ENCODE peak calls at places on chromosomes 4 and X, in ten cellular contexts. One of them, this sample, is unnamed.

GRCh38 chr4:91111556-91111955 is 984.4 kb downstream of the CCSER1 start:
- DNase-seq in body of pancreas: no peak
- DNase-seq in T-helper 2 cell: no peak
- DNase-seq in stimulated activated CD4-positive, alpha-beta T cell treated with anti-CD3 and anti-CD28 coated beads, TNF-alpha, amount 100 ng/mL, for 48 hours: no peak
- DNase-seq in right lobe of liver: no peak
- DNase-seq in cardiac muscle cell: no peak
- DNase-seq in GM12865: no peak
- DNase-seq in A172: no peak
- DNase-seq in iPS DF 19.7: no peak
- DNase-seq in amygdala: no peak
- DNase-seq in this sample: no peak

GRCh38 chrX:42075032-42075431 is 151.7 kb upstream of the CASK start:
- DNase-seq in T-helper 2 cell: no peak
- DNase-seq in iPS DF 19.7: no peak
- DNase-seq in stimulated activated CD4-positive, alpha-beta T cell treated with anti-CD3 and anti-CD28 coated beads, TNF-alpha, amount 100 ng/mL, for 48 hours: no peak
- DNase-seq in right lobe of liver: no peak
- DNase-seq in A172: no peak
- DNase-seq in cardiac muscle cell: no peak
- DNase-seq in amygdala: no peak
- DNase-seq in body of pancreas: no peak
- DNase-seq in GM12865: no peak
- DNase-seq in this sample: no peak

GRCh38 chr4:4356106-4357041 is 30.5 kb upstream of the NSG1 start:
- DNase-seq in right lobe of liver: no peak
- DNase-seq in cardiac muscle cell: peak; percentile 92
- DNase-seq in body of pancreas: no peak
- DNase-seq in amygdala: no peak
- DNase-seq in stimulated activated CD4-positive, alpha-beta T cell treated with anti-CD3 and anti-CD28 coated beads, TNF-alpha, amount 100 ng/mL, for 48 hours: no peak
- DNase-seq in iPS DF 19.7: no peak
- DNase-seq in T-helper 2 cell: no peak
- DNase-seq in GM12865: no peak
- DNase-seq in A172: no peak
- DNase-seq in this sample: no peak

GRCh38 chr4:25890653-25891485 is 23.2 kb upstream of the SMIM20 start:
- DNase-seq in T-helper 2 cell: no peak
- DNase-seq in iPS DF 19.7: no peak
- DNase-seq in amygdala: no peak
- DNase-seq in stimulated activated CD4-positive, alpha-beta T cell treated with anti-CD3 and anti-CD28 coated beads, TNF-alpha, amount 100 ng/mL, for 48 hours: no peak
- DNase-seq in cardiac muscle cell: no peak
- DNase-seq in body of pancreas: no peak
- DNase-seq in A172: no peak
- DNase-seq in right lobe of liver: no peak
- DNase-seq in GM12865: no peak
- DNase-seq in this sample: no peak

GRCh38 chrX:10901290-10901633 is 209.9 kb upstream of the HCCS start:
- DNase-seq in amygdala: no peak
- DNase-seq in stimulated activated CD4-positive, alpha-beta T cell treated with anti-CD3 and anti-CD28 coated beads, TNF-alpha, amount 100 ng/mL, for 48 hours: no peak
- DNase-seq in iPS DF 19.7: no peak
- DNase-seq in cardiac muscle cell: no peak
- DNase-seq in T-helper 2 cell: no peak
- DNase-seq in A172: no peak
- DNase-seq in GM12865: no peak
- DNase-seq in right lobe of liver: no peak
- DNase-seq in body of pancreas: no peak
- DNase-seq in this sample: no peak

GRCh38 chr4:63742882-63743281 is 666.4 kb downstream of the TECRL start:
- DNase-seq in T-helper 2 cell: no peak
- DNase-seq in amygdala: no peak
- DNase-seq in A172: no peak
- DNase-seq in iPS DF 19.7: no peak
- DNase-seq in stimulated activated CD4-positive, alpha-beta T cell treated with anti-CD3 and anti-CD28 coated beads, TNF-alpha, amount 100 ng/mL, for 48 hours: no peak
- DNase-seq in GM12865: no peak
- DNase-seq in right lobe of liver: no peak
- DNase-seq in cardiac muscle cell: no peak
- DNase-seq in body of pancreas: no peak
- DNase-seq in this sample: no peak

GRCh38 chrX:129651756-129652564 is 2.8 kb downstream of the APLN start:
- DNase-seq in T-helper 2 cell: no peak
- DNase-seq in iPS DF 19.7: no peak
- DNase-seq in cardiac muscle cell: no peak
- DNase-seq in body of pancreas: no peak
- DNase-seq in A172: no peak
- DNase-seq in amygdala: no peak
- DNase-seq in GM12865: no peak
- DNase-seq in stimulated activated CD4-positive, alpha-beta T cell treated with anti-CD3 and anti-CD28 coated beads, TNF-alpha, amount 100 ng/mL, for 48 hours: no peak
- DNase-seq in right lobe of liver: peak; percentile 42
- DNase-seq in this sample: no peak

GRCh38 chr4:11429646-11430045 is 952 bp upstream of the HS3ST1 start:
- DNase-seq in amygdala: no peak
- DNase-seq in body of pancreas: no peak
- DNase-seq in A172: no peak
- DNase-seq in GM12865: no peak
- DNase-seq in right lobe of liver: no peak
- DNase-seq in stimulated activated CD4-positive, alpha-beta T cell treated with anti-CD3 and anti-CD28 coated beads, TNF-alpha, amount 100 ng/mL, for 48 hours: no peak
- DNase-seq in cardiac muscle cell: no peak
- DNase-seq in iPS DF 19.7: no peak
- DNase-seq in T-helper 2 cell: no peak
- DNase-seq in this sample: no peak

GRCh38 chr4:149465941-149466340 is 349.7 kb downstream of the IQCM start:
- DNase-seq in body of pancreas: no peak
- DNase-seq in GM12865: no peak
- DNase-seq in iPS DF 19.7: no peak
- DNase-seq in A172: peak; percentile 9
- DNase-seq in amygdala: no peak
- DNase-seq in T-helper 2 cell: no peak
- DNase-seq in stimulated activated CD4-positive, alpha-beta T cell treated with anti-CD3 and anti-CD28 coated beads, TNF-alpha, amount 100 ng/mL, for 48 hours: no peak
- DNase-seq in cardiac muscle cell: peak; percentile 65
- DNase-seq in right lobe of liver: no peak
- DNase-seq in this sample: no peak

This sample was measured in Panc1.